ENCODE peak calls at places on chromosomes 7 and 10, in five cellular contexts. One of them, this sample, is unnamed.

GRCh38 chr7:33250421-33250827 is 121.1 kb downstream of the BBS9 start:
- DNase-seq in small intestine: no peak
- DNase-seq in SK-N-DZ: no peak
- DNase-seq in kidney tubule cell: no peak
- DNase-seq in AG08396: peak
- DNase-seq in this sample: no peak

GRCh38 chr10:104274762-104275721 is 6.1 kb downstream of the GSTO2 start:
- DNase-seq in small intestine: peak
- DNase-seq in SK-N-DZ: peak
- DNase-seq in kidney tubule cell: peak
- DNase-seq in AG08396: peak
- DNase-seq in this sample: peak

GRCh38 chr7:147756290-147756689 is 834.3 kb upstream of the C7orf33 start:
- DNase-seq in small intestine: no peak
- DNase-seq in SK-N-DZ: no peak
- DNase-seq in kidney tubule cell: no peak
- DNase-seq in AG08396: no peak
- DNase-seq in this sample: no peak

GRCh38 chr10:6221971-6222751 is 19.4 kb downstream of the PFKFB3 start:
- DNase-seq in small intestine: no peak
- DNase-seq in SK-N-DZ: no peak
- DNase-seq in kidney tubule cell: peak
- DNase-seq in AG08396: peak
- DNase-seq in this sample: no peak

GRCh38 chr10:31207636-31208035 is 111.4 kb upstream of the ZEB1 start:
- DNase-seq in small intestine: no peak
- DNase-seq in SK-N-DZ: no peak
- DNase-seq in kidney tubule cell: no peak
- DNase-seq in AG08396: no peak
- DNase-seq in this sample: no peak

GRCh38 chr10:102457591-102458150 is 6.3 kb upstream of the C10orf95 start:
- DNase-seq in small intestine: no peak
- DNase-seq in SK-N-DZ: no peak
- DNase-seq in kidney tubule cell: no peak
- DNase-seq in AG08396: no peak
- DNase-seq in this sample: no peak

GRCh38 chr7:102467581-102468415 is 3.0 kb downstream of the LRWD1 start:
- DNase-seq in small intestine: no peak
- DNase-seq in SK-N-DZ: no peak
- DNase-seq in kidney tubule cell: no peak
- DNase-seq in AG08396: no peak
- DNase-seq in this sample: no peak

GRCh38 chr7:156773966-156774365 is 119.0 kb downstream of the LMBR1 start:
- DNase-seq in small intestine: no peak
- DNase-seq in SK-N-DZ: no peak
- DNase-seq in kidney tubule cell: no peak
- DNase-seq in AG08396: no peak
- DNase-seq in this sample: no peak

GRCh38 chr7:132991615-132992587 is 90.0 kb downstream of the CHCHD3 start:
- DNase-seq in small intestine: no peak
- DNase-seq in SK-N-DZ: no peak
- DNase-seq in kidney tubule cell: no peak
- DNase-seq in AG08396: no peak
- DNase-seq in this sample: no peak

GRCh38 chr10:43190775-43191174 is 52.5 kb downstream of the CSGALNACT2 start:
- DNase-seq in small intestine: no peak
- DNase-seq in SK-N-DZ: no peak
- DNase-seq in kidney tubule cell: peak
- DNase-seq in AG08396: peak
- DNase-seq in this sample: no peak

GRCh38 chr7:101941481-101942383 is 124.3 kb downstream of the CUX1 start:
- DNase-seq in small intestine: peak
- DNase-seq in SK-N-DZ: no peak
- DNase-seq in kidney tubule cell: peak
- DNase-seq in AG08396: peak
- DNase-seq in this sample: no peak

GRCh38 chr7:156505876-156506275 is 134.7 kb upstream of the RNF32 start:
- DNase-seq in small intestine: no peak
- DNase-seq in SK-N-DZ: no peak
- DNase-seq in kidney tubule cell: no peak
- DNase-seq in AG08396: no peak
- DNase-seq in this sample: no peak

GRCh38 chr10:74882831-74883230 is 56.4 kb downstream of the KAT6B start:
- DNase-seq in small intestine: no peak
- DNase-seq in SK-N-DZ: no peak
- DNase-seq in kidney tubule cell: no peak
- DNase-seq in AG08396: no peak
- DNase-seq in this sample: no peak